ENCODE peak calls at places on chromosomes 6 and 20, in ten cellular contexts. I is psoas muscle, T is heart right ventricle, R is A549, V is HepG2, L is left ventricle myocardium inferior, P is tibial artery, Z is astrocyte, W is IMR-90, Q is GM12864. S is an unnamed sample.

GRCh38 chr20:58719258-58719657 is 26.7 kb downstream of the NPEPL1 start:
- DNase-seq in Q (no peak), Z (no peak), L (peak), T (no peak), V (no peak), I (peak), W (no peak), P (no peak), R (no peak), S (no peak)

GRCh38 chr20:11274137-11274536 is 600.3 kb upstream of the JAG1 start:
- DNase-seq in W (peak), T (peak), I (no peak), Z (peak), P (peak), Q (no peak), L (no peak), V (peak), R (peak), S (peak)

GRCh38 chr20:2698186-2698817 is 5.7 kb downstream of the EBF4 start:
- DNase-seq in T (no peak), Z (no peak), P (no peak), I (no peak), W (no peak), L (no peak), Q (no peak), R (no peak), V (no peak), S (no peak)

GRCh38 chr6:47097092-47097945 is 55.2 kb upstream of the ADGRF1 start:
- DNase-seq in W (peak), I (peak), R (peak), L (peak), P (peak), Q (peak), T (peak), Z (peak), V (peak), S (peak)

GRCh38 chr6:22326500-22326899 is 29.7 kb upstream of the PRL start:
- DNase-seq in L (no peak), I (no peak), V (no peak), Z (no peak), W (no peak), Q (no peak), R (no peak), P (no peak), T (no peak), S (no peak)

GRCh38 chr6:66361886-66362285 is 654.9 kb upstream of the EYS start:
- DNase-seq in L (no peak), Z (no peak), T (no peak), V (no peak), P (no peak), Q (no peak), I (peak), W (no peak), R (no peak), S (no peak)

GRCh38 chr6:7727150-7727950 is 1.5 kb downstream of the BMP6 start:
- DNase-seq in R (peak), T (no peak), L (no peak), P (no peak), I (no peak), W (no peak), Z (no peak), V (no peak), Q (no peak), S (no peak)

GRCh38 chr6:18161437-18161836 is 6.2 kb downstream of the KDM1B start:
- DNase-seq in Q (no peak), I (no peak), W (no peak), T (no peak), P (no peak), Z (no peak), R (peak), L (no peak), V (no peak), S (no peak)

GRCh38 chr20:4967752-4968477 is 33.4 kb downstream of the SLC23A2 start:
- DNase-seq in V (peak), P (no peak), Z (no peak), R (no peak), W (no peak), Q (no peak), L (no peak), T (no peak), I (no peak), S (no peak)

GRCh38 chr6:12395898-12396297 is 105.7 kb downstream of the EDN1 start:
- DNase-seq in W (no peak), T (no peak), R (no peak), V (no peak), L (no peak), Q (no peak), I (no peak), Z (no peak), P (no peak), S (peak)
- TF ChIP-seq CTCF in W (peak), T (peak), R (no peak), V (no peak), L (peak), Q (no peak), I (no peak), Z (no peak), P (peak), S (peak)

GRCh38 chr6:11043961-11044711 is at the start of gene ELOVL2:
- DNase-seq in T (peak), Z (peak), W (peak), R (peak), I (peak), L (peak), V (peak), Q (no peak), P (no peak), S (peak)
- TF ChIP-seq CTCF in T (peak), Z (peak), W (peak), R (peak), I (peak), L (peak), V (peak), Q (peak), P (no peak), S (peak)

GRCh38 chr6:24274441-24275083 is 83.3 kb downstream of the DCDC2 start:
- DNase-seq in L (no peak), W (peak), P (no peak), V (no peak), R (peak), I (no peak), T (no peak), Q (no peak), Z (peak), S (peak)
- TF ChIP-seq CTCF in L (peak), W (peak), P (no peak), V (peak), R (peak), I (peak), T (peak), Q (peak), Z (peak), S (peak)

GRCh38 chr20:24151621-24152020 is 163.0 kb upstream of the GGTLC1 start:
- DNase-seq in Q (no peak), W (no peak), P (no peak), I (no peak), L (no peak), R (no peak), V (no peak), T (no peak), Z (no peak), S (no peak)

GRCh38 chr20:24150406-24150805 is 161.8 kb upstream of the GGTLC1 start:
- DNase-seq in V (no peak), R (no peak), T (no peak), L (no peak), Q (no peak), P (no peak), Z (no peak), I (no peak), W (no peak), S (no peak)

GRCh38 chr20:24148372-24148771 is 159.8 kb upstream of the GGTLC1 start:
- DNase-seq in W (no peak), P (no peak), Z (no peak), T (no peak), I (no peak), Q (peak), V (no peak), L (no peak), R (no peak), S (no peak)

GRCh38 chr20:24149175-24149574 is 160.6 kb upstream of the GGTLC1 start:
- DNase-seq in L (no peak), R (peak), Z (no peak), V (no peak), P (no peak), W (no peak), T (no peak), Q (no peak), I (no peak), S (no peak)

GRCh38 chr20:24149881-24150307 is 161.3 kb upstream of the GGTLC1 start:
- DNase-seq in V (peak), R (peak), W (no peak), T (peak), I (no peak), P (no peak), Z (no peak), L (peak), Q (no peak), S (no peak)
- TF ChIP-seq CTCF in V (peak), R (peak), W (peak), T (peak), I (no peak), P (no peak), Z (no peak), L (peak), Q (peak), S (peak)

DNA sequence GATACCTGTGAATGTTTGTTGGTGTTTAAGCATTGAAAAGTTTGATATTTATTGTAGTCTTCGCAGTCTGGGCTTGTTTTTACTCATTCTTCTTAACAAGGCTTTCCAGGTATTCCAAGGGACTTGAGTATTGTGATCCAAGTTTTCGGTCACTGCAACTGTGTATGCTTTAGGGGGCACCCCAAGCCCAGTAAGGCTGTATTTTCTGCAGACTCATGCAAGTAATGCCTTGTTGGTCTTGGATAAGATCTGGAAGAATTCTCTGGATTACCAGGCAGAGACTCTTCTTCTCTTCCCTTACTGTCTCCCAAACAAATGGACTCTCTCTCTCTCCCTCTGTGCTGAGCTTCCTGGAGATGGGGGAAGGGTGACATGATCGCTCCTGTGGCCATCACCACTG is 82.1 kb downstream of the RFPL4B start:
- DNase-seq in R (peak), I (no peak), V (no peak), Z (peak), T (no peak), W (peak), Q (no peak), P (no peak), L (no peak), S (peak)
- TF ChIP-seq CTCF in R (no peak), I (no peak), V (peak), Z (peak), T (no peak), W (peak), Q (no peak), P (peak), L (peak), S (peak)